ENCODE peak calls at places on chromosomes 16 and 17, in seven cellular contexts. Z is hepatocyte, G is PC-3, H is GM23338, L is neural progenitor cell, K is MM.1S, M is HCT116. C is an unnamed sample.

GRCh38 chr17:61926831-61927210 is 961 bp downstream of the INTS2 start:
- DNase-seq in M (no peak), H (no peak), L (no peak), Z (peak), G (no peak), K (no peak), C (peak)

GRCh38 chr16:19583665-19584300 is 28.3 kb downstream of the VPS35L start:
- DNase-seq in K (peak), G (peak), M (peak), Z (peak), H (peak), L (peak), C (peak)

GRCh38 chr16:89845417-89845816 is 17.1 kb downstream of the SPIRE2 start:
- DNase-seq in L (no peak), M (no peak), G (no peak), K (peak), Z (no peak), H (no peak), C (no peak)

GRCh38 chr16:78677332-78677731 is 577.9 kb downstream of the WWOX start:
- DNase-seq in M (no peak), G (peak), H (no peak), K (no peak), L (no peak), Z (no peak), C (no peak)

GRCh38 chr17:8681175-8681949 is 50.8 kb upstream of the MYH10 start:
- DNase-seq in Z (peak), K (no peak), M (no peak), H (no peak), G (no peak), L (no peak), C (peak)

GRCh38 chr16:67884-68789 is 4.3 kb downstream of the RHBDF1 start:
- DNase-seq in M (no peak), L (no peak), G (no peak), Z (no peak), K (no peak), H (no peak), C (peak)

GRCh38 chr16:23595246-23595950 is 718 bp downstream of the NDUFAB1 start:
- DNase-seq in M (no peak), L (no peak), G (no peak), H (peak), Z (peak), K (no peak), C (peak)

GRCh38 chr16:27365142-27366089 is 36.6 kb upstream of the IL21R start:
- DNase-seq in H (no peak), M (peak), K (no peak), G (peak), Z (peak), L (no peak), C (peak)

GRCh38 chr17:72222571-72222970 is 101.8 kb downstream of the SOX9 start:
- DNase-seq in Z (peak), L (no peak), G (no peak), K (no peak), H (peak), M (no peak), C (no peak)

GRCh38 chr17:72219824-72220473 is 99.1 kb downstream of the SOX9 start:
- DNase-seq in M (no peak), Z (no peak), H (peak), L (no peak), G (no peak), K (no peak), C (no peak)

GRCh38 chr17:72226322-72226721 is 105.5 kb downstream of the SOX9 start:
- DNase-seq in G (no peak), H (no peak), K (no peak), Z (no peak), L (no peak), M (no peak), C (no peak)

GRCh38 chr17:72223816-72224215 is 103.0 kb downstream of the SOX9 start:
- DNase-seq in M (no peak), L (no peak), G (no peak), Z (no peak), K (no peak), H (no peak), C (no peak)

DNA sequence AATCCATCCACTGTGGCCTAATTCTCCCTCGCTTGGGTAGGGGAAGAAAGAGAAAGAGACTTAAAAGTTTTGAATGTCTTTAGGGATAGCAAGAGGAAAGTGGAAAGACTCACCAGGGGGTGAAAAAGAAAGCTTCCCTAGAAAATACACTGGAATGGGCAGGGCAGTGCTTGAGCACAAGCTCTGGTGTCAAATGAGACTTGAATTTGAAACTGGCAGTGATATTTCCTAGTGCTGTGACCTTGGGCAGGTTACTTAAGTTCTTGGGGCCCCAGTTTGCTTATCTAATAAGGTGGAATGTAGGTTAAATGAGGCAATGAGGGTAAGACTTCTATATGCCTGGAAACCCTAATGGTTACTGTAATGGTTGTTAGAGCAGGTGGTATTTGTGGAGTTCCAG is 102.2 kb downstream of the SOX9 start:
- DNase-seq in L (no peak), H (peak), M (no peak), Z (peak), K (no peak), G (no peak), C (no peak)
- TF ChIP-seq EZH2 in L (no peak), H (no peak), M (no peak), Z (no peak), K (no peak), G (no peak), C (no peak)

GRCh38 chr17:15947331-15947730 is 2.4 kb downstream of the ADORA2B start:
- DNase-seq in L (no peak), K (no peak), H (no peak), Z (no peak), M (no peak), G (peak), C (peak)
- H3K4me3 ChIP-seq in L (no peak), K (no peak), H (no peak), Z (no peak), M (peak), G (peak), C (peak)

DNA sequence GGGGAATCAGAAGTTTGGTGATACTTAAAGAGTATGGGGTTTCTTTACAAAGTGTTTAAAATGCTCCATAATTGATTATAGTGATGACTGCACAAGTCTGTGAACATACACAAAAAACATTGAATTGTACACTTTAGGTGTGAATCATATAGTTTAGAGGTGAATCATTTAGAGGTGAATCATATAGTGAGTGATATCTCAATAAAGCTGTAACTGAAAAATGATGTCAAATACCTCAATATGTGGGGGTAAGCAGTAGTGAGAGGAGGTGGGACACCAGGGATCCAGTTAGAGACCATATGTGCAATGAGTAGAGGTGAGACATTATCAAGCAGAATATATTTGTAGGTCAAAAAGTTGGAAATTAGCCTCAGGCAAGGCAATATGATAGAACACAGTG is 264.5 kb downstream of the PMP22 start:
- DNase-seq in L (no peak), H (no peak), Z (no peak), G (no peak), M (no peak), K (no peak), C (no peak)
- TF ChIP-seq EZH2phosphoT487 in L (no peak), H (no peak), Z (no peak), G (no peak), M (no peak), K (no peak), C (no peak)

GRCh38 chr16:3607634-3608033 is 3.8 kb downstream of the SLX4 start:
- DNase-seq in L (no peak), Z (no peak), G (no peak), M (no peak), H (no peak), K (no peak), C (no peak)
- TF ChIP-seq EZH2 in L (no peak), Z (no peak), G (no peak), M (no peak), H (no peak), K (no peak), C (no peak)

GRCh38 chr17:40176409-40177110 is 710 bp upstream of the RAPGEFL1 start:
- DNase-seq in G (peak), K (no peak), L (no peak), Z (peak), M (no peak), H (no peak), C (no peak)

GRCh38 chr17:40177275-40177874 is at the start of gene RAPGEFL1:
- DNase-seq in M (no peak), L (peak), H (peak), K (peak), Z (peak), G (no peak), C (peak)

GRCh38 chr17:40179923-40180659 is 2.8 kb downstream of the RAPGEFL1 start:
- DNase-seq in M (no peak), G (no peak), H (no peak), L (no peak), K (no peak), Z (no peak), C (peak)

GRCh38 chr17:40178660-40179059 is 1.4 kb downstream of the RAPGEFL1 start:
- DNase-seq in Z (no peak), K (no peak), L (no peak), G (no peak), M (no peak), H (no peak), C (no peak)

GRCh38 chr17:40178021-40178601 is 841 bp downstream of the RAPGEFL1 start:
- DNase-seq in L (peak), M (no peak), H (peak), K (no peak), G (no peak), Z (no peak), C (no peak)
- H3K4me3 ChIP-seq in L (peak), M (no peak), H (peak), K (no peak), G (no peak), Z (peak), C (no peak)

DNA sequence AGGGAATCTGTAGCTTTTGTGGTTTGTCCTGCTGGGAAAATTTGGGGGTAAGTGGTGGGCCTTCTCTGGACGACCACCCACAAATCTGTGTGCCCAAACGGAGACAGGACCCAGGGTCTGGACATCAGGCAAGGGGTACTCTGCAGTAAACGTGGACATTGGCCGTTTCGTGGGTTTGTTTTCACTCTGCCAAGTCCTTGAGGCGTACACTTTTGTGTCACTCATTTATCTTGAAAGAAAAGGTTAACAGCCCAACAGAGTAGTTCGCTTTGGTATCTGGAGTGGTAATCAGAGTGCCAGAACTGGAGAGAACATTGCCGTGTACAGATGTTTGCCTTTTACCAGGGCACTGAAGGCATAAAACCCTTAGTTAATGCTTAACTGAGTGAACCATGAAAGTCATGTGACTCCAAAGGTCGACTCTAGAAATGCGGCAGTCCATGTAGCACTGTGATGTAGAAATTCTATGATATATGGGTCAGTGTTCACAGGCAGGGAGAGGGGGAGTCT is 15.4 kb downstream of the NAA60 start:
- DNase-seq in Z (peak), M (no peak), H (no peak), G (peak), L (no peak), K (peak), C (peak)
- TF ChIP-seq EZH2phosphoT487 in Z (no peak), M (no peak), H (no peak), G (no peak), L (no peak), K (no peak), C (no peak)

C was measured in GM23248.